ENCODE peak calls at places on chromosomes 6 and 20, in seven cellular contexts. V, B, G, K, J, L and C are unnamed samples.

GRCh38 chr6:84052204-84052882 is 18.8 kb downstream of the MRAP2 start:
- DNase-seq in V (peak; percentile 52), B (peak; percentile 35), G (peak; percentile 64), K (no peak), J (peak; percentile 84), L (no peak), C (no peak)

GRCh38 chr20:48737463-48738093 is 90.2 kb downstream of the PREX1 start:
- DNase-seq in V (no peak), B (no peak), G (no peak), K (no peak), J (peak; percentile 10), L (no peak), C (no peak)

GRCh38 chr6:11202513-11203305 is 29.8 kb downstream of the NEDD9 start:
- DNase-seq in V (no peak), B (peak; percentile 100), G (no peak), K (no peak), J (no peak), L (no peak), C (no peak)

GRCh38 chr6:91904586-91904985 is 1317.7 kb upstream of the MAP3K7 start:
- DNase-seq in V (no peak), B (no peak), G (no peak), K (no peak), J (no peak), L (no peak), C (no peak)

GRCh38 chr20:53660947-53661381 is 67.3 kb upstream of the ZNF217 start:
- DNase-seq in V (no peak), B (no peak), G (no peak), K (no peak), J (no peak), L (no peak), C (no peak)

GRCh38 chr20:33908351-33908750 is 85.4 kb upstream of the RALY start:
- DNase-seq in V (no peak), B (no peak), G (no peak), K (no peak), J (no peak), L (no peak), C (no peak)

GRCh38 chr20:50101281-50101680 is 11.7 kb downstream of the UBE2V1 start:
- DNase-seq in V (no peak), B (no peak), G (no peak), K (no peak), J (no peak), L (no peak), C (no peak)

GRCh38 chr6:65760285-65760684 is 53.3 kb upstream of the EYS start:
- DNase-seq in V (no peak), B (peak; percentile 16), G (no peak), K (no peak), J (no peak), L (no peak), C (no peak)

GRCh38 chr6:164200071-164200470 is 785.6 kb downstream of the QKI start:
- DNase-seq in V (no peak), B (no peak), G (no peak), K (no peak), J (no peak), L (no peak), C (no peak)

GRCh38 chr6:111258615-111259088 is 171.3 kb downstream of the SLC16A10 start:
- DNase-seq in V (no peak), B (no peak), G (no peak), K (no peak), J (no peak), L (peak; percentile 11), C (no peak)

GRCh38 chr6:118667988-118668387 is 16.6 kb upstream of the CEP85L start:
- DNase-seq in V (no peak), B (no peak), G (no peak), K (no peak), J (no peak), L (no peak), C (no peak)

GRCh38 chr6:21537660-21538059 is 55.9 kb upstream of the SOX4 start:
- DNase-seq in V (no peak), B (no peak), G (no peak), K (no peak), J (no peak), L (no peak), C (no peak)

GRCh38 chr6:21539621-21540100 is 53.9 kb upstream of the SOX4 start:
- DNase-seq in V (no peak), B (no peak), G (no peak), K (no peak), J (no peak), L (no peak), C (no peak)

GRCh38 chr6:21536280-21536766 is 57.2 kb upstream of the SOX4 start:
- DNase-seq in V (no peak), B (no peak), G (no peak), K (no peak), J (no peak), L (no peak), C (no peak)

GRCh38 chr6:21533678-21534077 is 59.9 kb upstream of the SOX4 start:
- DNase-seq in V (no peak), B (no peak), G (no peak), K (no peak), J (no peak), L (no peak), C (no peak)

GRCh38 chr6:21538186-21538798 is 55.3 kb upstream of the SOX4 start:
- DNase-seq in V (no peak), B (peak; percentile 64), G (no peak), K (no peak), J (no peak), L (no peak), C (no peak)
- TF ChIP-seq TAF1 in V (no peak), B (no peak), G (no peak), K (no peak), J (no peak), L (no peak), C (no peak)

GRCh38 chr6:33622456-33623431 is 1.6 kb downstream of the ITPR3 start:
- DNase-seq in V (no peak), B (no peak), G (no peak), K (peak; percentile 36), J (peak; percentile 55), L (no peak), C (no peak)

GRCh38 chr6:33621396-33622388 is 570 bp downstream of the ITPR3 start:
- DNase-seq in V (no peak), B (no peak), G (peak; percentile 81), K (no peak), J (peak; percentile 58), L (peak; percentile 68), C (peak; percentile 56)

GRCh38 chr6:33620158-33620583 is 951 bp upstream of the ITPR3 start:
- DNase-seq in V (peak; percentile 65), B (no peak), G (peak; percentile 61), K (no peak), J (peak; percentile 61), L (no peak), C (no peak)

GRCh38 chr6:33619166-33619565 is 2.0 kb upstream of the ITPR3 start:
- DNase-seq in V (no peak), B (no peak), G (no peak), K (no peak), J (no peak), L (no peak), C (no peak)

GRCh38 chr6:33620584-33621395 is at the start of gene ITPR3:
- DNase-seq in V (peak; percentile 86), B (no peak), G (peak; percentile 79), K (peak; percentile 28), J (peak; percentile 93), L (peak; percentile 97), C (peak; percentile 98)
- TF ChIP-seq POLR2AphosphoS5 in V (no peak), B (no peak), G (no peak), K (no peak), J (no peak), L (no peak), C (no peak)

DNA sequence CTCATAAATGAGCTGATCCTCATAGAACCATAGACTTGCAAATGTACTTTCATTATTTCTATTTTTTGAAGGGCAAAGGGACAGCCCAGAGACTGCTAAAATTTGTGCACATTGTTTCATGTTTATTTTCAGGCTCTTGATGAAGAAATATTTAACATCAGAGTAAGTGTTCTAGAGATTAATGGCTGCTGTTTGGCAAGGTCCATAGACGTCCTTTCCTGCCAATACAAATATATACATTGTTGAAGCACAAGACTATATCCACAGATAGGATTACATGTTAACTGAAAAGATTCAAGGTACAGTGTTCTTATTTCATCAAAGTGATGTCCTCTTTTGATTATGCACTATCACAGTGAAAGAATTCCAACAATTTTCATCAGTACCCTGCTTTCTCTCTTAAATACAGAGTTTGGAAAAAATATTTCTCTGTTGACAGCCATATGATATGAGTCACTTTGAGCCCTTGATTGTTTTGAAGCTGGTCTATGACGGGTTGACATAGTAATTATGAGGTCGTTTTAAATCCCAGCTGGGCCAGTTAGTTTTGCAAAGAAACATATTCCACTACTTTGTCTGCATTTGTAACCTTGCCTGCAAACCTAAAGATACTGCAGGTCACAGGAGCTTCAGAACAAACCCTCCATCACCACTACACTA is 95.7 kb downstream of the FILIP1 start:
- DNase-seq in V (no peak), B (peak; percentile 26), G (no peak), K (no peak), J (no peak), L (no peak), C (no peak)
- TF ChIP-seq TAF1 in V (no peak), B (no peak), G (no peak), K (no peak), J (no peak), L (no peak), C (no peak)

GRCh38 chr20:6269163-6269873 is 146.5 kb upstream of the FERMT1 start:
- DNase-seq in V (no peak), B (no peak), G (no peak), K (no peak), J (peak; percentile 11), L (no peak), C (no peak)

DNA sequence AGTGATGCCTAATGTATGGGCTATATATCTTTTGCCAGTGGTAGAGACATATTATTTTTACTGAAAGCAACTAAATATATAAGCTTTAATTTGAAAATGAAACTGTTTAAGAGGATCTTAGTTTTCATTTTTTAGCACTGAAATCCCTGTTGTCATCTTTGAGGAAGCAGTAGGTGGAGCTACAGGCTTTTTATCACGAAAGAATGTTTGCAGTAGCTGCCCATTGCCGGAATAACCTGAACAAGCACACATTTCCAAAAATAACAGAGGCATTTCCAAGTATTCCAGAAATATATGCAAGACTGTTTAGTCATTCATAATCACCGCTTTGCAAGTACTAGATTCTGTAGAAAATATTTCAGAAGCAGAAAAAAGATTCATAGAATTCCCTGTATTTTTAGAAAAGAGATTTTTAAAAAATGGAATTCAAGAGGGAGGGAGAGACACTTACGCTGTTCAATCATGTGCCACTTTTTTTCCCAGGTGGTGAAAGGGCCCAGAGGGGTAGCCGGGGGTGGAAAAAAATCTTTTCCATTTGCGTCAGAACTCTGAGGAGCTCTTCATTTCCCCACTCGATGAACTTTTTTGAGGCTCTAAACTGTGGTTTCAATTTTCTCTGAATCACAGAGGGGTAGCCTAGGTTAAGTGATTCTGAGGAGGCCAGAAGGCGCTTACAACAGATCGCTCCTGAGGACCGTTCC is 142.5 kb upstream of the FERMT1 start:
- DNase-seq in V (peak; percentile 22), B (peak; percentile 55), G (no peak), K (no peak), J (peak; percentile 6), L (no peak), C (no peak)
- TF ChIP-seq POLR2AphosphoS5 in V (no peak), B (no peak), G (no peak), K (no peak), J (no peak), L (no peak), C (no peak)